ENCODE peak calls at places on chromosomes 11 and 22, in ten cellular contexts. W, M, S, K, D, J, T, F, G and Y are unnamed samples.

GRCh38 chr11:94732617-94733292 is 35.4 kb upstream of the AMOTL1 start:
- DNase-seq in W (no peak), M (no peak), S (no peak), K (no peak), D (peak; percentile 79), J (no peak), T (peak; percentile 97), F (no peak), G (no peak), Y (no peak)

GRCh38 chr11:100981196-100981824 is 148.3 kb downstream of the PGR start:
- DNase-seq in W (no peak), M (no peak), S (no peak), K (no peak), D (no peak), J (no peak), T (no peak), F (no peak), G (no peak), Y (no peak)

GRCh38 chr22:41862160-41862529 is 29.2 kb downstream of the SREBF2 start:
- DNase-seq in W (no peak), M (no peak), S (no peak), K (peak; percentile 60), D (peak; percentile 13), J (peak; percentile 41), T (peak; percentile 8), F (no peak), G (peak; percentile 22), Y (peak; percentile 40)

GRCh38 chr11:12693075-12693473 is 18.9 kb downstream of the TEAD1 start:
- DNase-seq in W (peak; percentile 39), M (no peak), S (no peak), K (no peak), D (peak; percentile 83), J (no peak), T (no peak), F (no peak), G (no peak), Y (no peak)

GRCh38 chr11:76656087-76656531 is 14.4 kb downstream of the LRRC32 start:
- DNase-seq in W (no peak), M (no peak), S (no peak), K (no peak), D (no peak), J (no peak), T (no peak), F (no peak), G (no peak), Y (no peak)

GRCh38 chr11:123145220-123145619 is 49.8 kb downstream of the CLMP start:
- DNase-seq in W (peak; percentile 72), M (no peak), S (no peak), K (no peak), D (peak; percentile 62), J (no peak), T (peak; percentile 38), F (peak; percentile 71), G (no peak), Y (peak; percentile 72)

GRCh38 chr11:57515332-57516060 is at the start of gene SLC43A1:
- DNase-seq in W (no peak), M (peak; percentile 55), S (peak; percentile 12), K (peak; percentile 57), D (peak; percentile 69), J (no peak), T (peak; percentile 62), F (peak; percentile 62), G (no peak), Y (peak; percentile 52)

GRCh38 chr11:12134239-12134590 is 23.8 kb downstream of the MICAL2 start:
- DNase-seq in W (no peak), M (no peak), S (no peak), K (no peak), D (no peak), J (no peak), T (no peak), F (no peak), G (no peak), Y (no peak)

GRCh38 chr22:45504703-45505341 is 2.1 kb downstream of the FBLN1 start:
- DNase-seq in W (no peak), M (peak; percentile 17), S (no peak), K (peak; percentile 53), D (peak; percentile 59), J (no peak), T (no peak), F (peak; percentile 78), G (no peak), Y (peak; percentile 79)

GRCh38 chr11:62431171-62431895 is 12.5 kb downstream of the SCGB1A1 start:
- DNase-seq in W (no peak), M (no peak), S (no peak), K (no peak), D (peak; percentile 80), J (no peak), T (no peak), F (peak; percentile 59), G (no peak), Y (no peak)